ENCODE peak calls at places on chromosomes 1 and 21, in four cellular contexts. B is spleen, L is IMR-90, H is GM06990. T is an unnamed sample.

GRCh38 chr1:165143437-165144065 is 213.0 kb downstream of the LMX1A start:
- DNase-seq in L (no peak), B (no peak), H (no peak), T (no peak)

GRCh38 chr1:228465134-228465533 is 22.0 kb upstream of the RNF187 start:
- DNase-seq in B (no peak), L (no peak), H (no peak), T (no peak)

GRCh38 chr1:202237052-202237451 is 43.5 kb downstream of the LGR6 start:
- DNase-seq in B (peak), H (peak), L (peak), T (no peak)

GRCh38 chr1:162412002-162412401 is at the start of gene SH2D1B:
- DNase-seq in B (no peak), H (no peak), L (no peak), T (no peak)

GRCh38 chr1:216531308-216532239 is 108.3 kb upstream of the USH2A start:
- DNase-seq in H (no peak), B (no peak), L (peak), T (no peak)

GRCh38 chr1:50163674-50164073 is 55.0 kb downstream of the ELAVL4 start:
- DNase-seq in B (no peak), H (no peak), L (no peak), T (no peak)

GRCh38 chr1:248631354-248632041 is 3.4 kb downstream of the OR2T11 start:
- DNase-seq in L (no peak), H (no peak), B (no peak), T (no peak)

GRCh38 chr1:208207388-208208131 is 36.6 kb downstream of the PLXNA2 start:
- DNase-seq in H (no peak), B (no peak), L (peak), T (peak)

GRCh38 chr1:210681158-210681557 is 352.5 kb downstream of the HHAT start:
- DNase-seq in L (peak), H (no peak), B (no peak), T (no peak)

GRCh38 chr1:35725591-35725990 is 6.9 kb upstream of the C1orf216 start:
- DNase-seq in H (no peak), L (peak), B (no peak), T (no peak)

GRCh38 chr21:46096997-46097825 is 701 bp upstream of the COL6A2 start:
- DNase-seq in H (no peak), L (no peak), B (peak), T (no peak)

GRCh38 chr1:115837386-115837761 is 3.6 kb downstream of the NHLH2 start:
- DNase-seq in H (no peak), L (no peak), B (no peak), T (no peak)

GRCh38 chr1:43171312-43171875 is 696 bp downstream of the EBNA1BP2 start:
- DNase-seq in H (no peak), L (peak), B (no peak), T (no peak)

GRCh38 chr1:91900538-91900937 is 14.6 kb upstream of the TGFBR3 start:
- DNase-seq in B (no peak), H (no peak), L (peak), T (no peak)

GRCh38 chr1:99266731-99267130 is 2.4 kb downstream of the PLPPR4 start:
- DNase-seq in H (no peak), L (peak), B (no peak), T (no peak)

GRCh38 chr1:228370941-228371740 is 35.5 kb downstream of the TRIM11 start:
- DNase-seq in B (no peak), L (no peak), H (no peak), T (no peak)

GRCh38 chr1:205515781-205516253 is 11.3 kb downstream of the CDK18 start:
- DNase-seq in L (no peak), B (no peak), H (no peak), T (no peak)

GRCh38 chr1:243471026-243471685 is 215.3 kb downstream of the SDCCAG8 start:
- DNase-seq in H (no peak), L (no peak), B (no peak), T (no peak)

GRCh38 chr1:46070164-46070814 is 62.1 kb downstream of the PIK3R3 start:
- DNase-seq in B (no peak), L (no peak), H (no peak), T (no peak)

GRCh38 chr1:230109871-230110667 is 43.0 kb downstream of the GALNT2 start:
- DNase-seq in B (peak), L (peak), H (peak), T (no peak)

GRCh38 chr1:167428418-167428817 is 89.9 kb downstream of the CD247 start:
- DNase-seq in B (no peak), H (no peak), L (no peak), T (no peak)

GRCh38 chr1:83794384-83794783 is 204.5 kb downstream of the TTLL7 start:
- DNase-seq in H (peak), B (no peak), L (no peak), T (no peak)

GRCh38 chr1:204711103-204711946 is 25.8 kb upstream of the LRRN2 start:
- DNase-seq in L (no peak), H (no peak), B (no peak), T (no peak)

GRCh38 chr1:210104103-210104502 is 128.5 kb upstream of the SERTAD4 start:
- DNase-seq in H (no peak), L (no peak), B (no peak), T (no peak)

GRCh38 chr1:48225579-48225978 is 3.1 kb downstream of the SLC5A9 start:
- DNase-seq in H (no peak), B (no peak), L (no peak), T (no peak)

GRCh38 chr1:24364975-24365678 is 46.0 kb downstream of the GRHL3 start:
- DNase-seq in H (peak), L (peak), B (no peak), T (no peak)

GRCh38 chr1:70627910-70628309 is 216.8 kb downstream of the CTH start:
- DNase-seq in H (no peak), L (no peak), B (no peak), T (no peak)

GRCh38 chr1:56029329-56030003 is 549.9 kb downstream of the PLPP3 start:
- DNase-seq in H (peak), B (no peak), L (peak), T (no peak)

GRCh38 chr1:33181038-33181861 is 593 bp downstream of the TRIM62 start:
- DNase-seq in B (peak), H (no peak), L (peak), T (no peak)

GRCh38 chr1:116345830-116346229 is 27.2 kb upstream of the ATP1A1 start:
- DNase-seq in B (no peak), H (no peak), L (no peak), T (no peak)

GRCh38 chr1:23019094-23019850 is at the start of gene KDM1A:
- DNase-seq in B (peak), H (peak), L (peak), T (peak)

GRCh38 chr1:101781437-101781836 is 215.3 kb downstream of the OLFM3 start:
- DNase-seq in L (no peak), B (no peak), H (no peak), T (no peak)

GRCh38 chr1:6107409-6108356 is 62.0 kb downstream of the KCNAB2 start:
- DNase-seq in B (no peak), H (no peak), L (no peak), T (no peak)

GRCh38 chr1:53381790-53382401 is 54.0 kb upstream of the LRP8 start:
- DNase-seq in B (no peak), H (no peak), L (peak), T (no peak)

GRCh38 chr1:53378061-53378460 is 50.2 kb upstream of the LRP8 start:
- DNase-seq in L (no peak), B (peak), H (no peak), T (no peak)

GRCh38 chr1:53378932-53379661 is 51.2 kb upstream of the LRP8 start:
- DNase-seq in L (no peak), B (peak), H (no peak), T (no peak)

GRCh38 chr1:53379662-53380002 is 51.8 kb upstream of the LRP8 start:
- DNase-seq in H (no peak), L (no peak), B (no peak), T (no peak)

GRCh38 chr1:53380296-53380695 is 52.4 kb upstream of the LRP8 start:
- DNase-seq in L (no peak), H (no peak), B (peak), T (no peak)
- H3K4me3 ChIP-seq in L (no peak), H (no peak), B (no peak), T (no peak)

DNA sequence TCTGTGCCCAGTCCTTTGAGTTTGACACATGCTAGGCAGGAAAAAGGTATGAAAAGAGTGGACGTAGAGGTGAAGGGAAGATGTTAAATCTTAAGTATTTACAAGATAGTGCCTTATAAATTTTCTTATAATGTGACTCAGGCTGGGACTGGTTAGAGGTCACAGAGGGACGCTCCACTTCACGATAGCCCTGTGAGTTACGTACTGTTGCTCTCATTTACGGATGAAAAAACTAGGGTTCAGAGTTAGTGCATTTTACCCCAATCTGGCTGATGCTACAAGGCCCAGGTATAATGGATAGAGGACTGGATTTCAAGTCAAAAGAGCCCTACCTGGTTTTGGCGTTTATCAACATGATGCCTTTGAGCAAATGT is 1.4 kb upstream of the TUT4 start:
- DNase-seq in L (no peak), B (no peak), H (no peak), T (no peak)
- H3K4me3 ChIP-seq in L (peak), B (no peak), H (peak), T (peak)

DNA sequence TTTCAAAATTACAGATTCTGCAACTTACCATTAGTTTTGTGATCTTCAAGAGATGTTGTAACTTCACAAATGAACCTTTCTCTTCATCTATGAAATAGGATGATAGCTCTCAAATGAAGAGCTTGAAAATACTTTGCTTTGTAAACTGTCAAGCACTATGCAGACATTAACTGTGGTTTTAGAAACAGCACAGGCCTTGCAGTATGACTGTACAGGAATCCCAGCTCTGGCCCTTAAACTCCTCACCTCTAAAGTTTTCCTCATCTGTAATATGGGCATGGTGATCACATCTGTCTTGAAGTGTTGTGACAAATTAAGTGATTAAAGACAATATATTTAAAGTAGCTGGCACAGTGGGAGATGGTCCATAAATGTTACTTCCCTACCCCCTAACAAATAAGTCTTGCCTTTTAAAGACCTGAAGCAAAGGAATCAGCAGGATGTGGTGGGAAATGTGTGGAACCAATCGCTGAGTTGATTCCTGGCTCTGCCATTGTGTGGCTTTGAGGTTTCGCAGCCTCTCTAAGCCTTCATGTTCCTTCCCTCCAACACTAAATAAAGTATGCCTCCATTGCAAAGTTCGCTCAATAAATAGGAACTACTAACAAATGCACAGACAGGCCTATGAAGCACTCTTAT is 5.5 kb upstream of the PTP4A2 start:
- DNase-seq in B (no peak), H (peak), L (no peak), T (no peak)
- H3K4me3 ChIP-seq in B (no peak), H (peak), L (no peak), T (peak)

DNA sequence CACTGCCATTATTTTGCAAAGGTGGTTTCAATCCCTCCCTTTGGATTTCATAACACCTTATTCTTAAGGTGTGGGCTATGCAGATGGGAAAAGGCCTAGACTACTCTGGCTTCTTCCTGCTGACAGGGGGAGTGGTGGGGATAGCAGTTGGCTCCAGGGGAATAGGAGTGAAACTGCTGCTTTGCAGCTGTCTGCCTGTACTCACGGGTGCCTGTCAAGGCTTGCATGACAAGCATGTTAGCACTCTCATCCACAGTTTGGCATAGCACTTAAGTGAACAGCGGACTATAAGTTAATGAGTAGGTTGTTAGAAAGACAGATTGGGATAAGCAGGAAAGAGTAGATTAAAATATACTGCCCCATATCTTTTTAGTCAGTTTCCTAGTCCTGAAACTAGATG is 287.5 kb upstream of the DAB1 start:
- DNase-seq in H (no peak), L (no peak), B (no peak), T (no peak)
- H3K4me3 ChIP-seq in H (no peak), L (no peak), B (no peak), T (no peak)

DNA sequence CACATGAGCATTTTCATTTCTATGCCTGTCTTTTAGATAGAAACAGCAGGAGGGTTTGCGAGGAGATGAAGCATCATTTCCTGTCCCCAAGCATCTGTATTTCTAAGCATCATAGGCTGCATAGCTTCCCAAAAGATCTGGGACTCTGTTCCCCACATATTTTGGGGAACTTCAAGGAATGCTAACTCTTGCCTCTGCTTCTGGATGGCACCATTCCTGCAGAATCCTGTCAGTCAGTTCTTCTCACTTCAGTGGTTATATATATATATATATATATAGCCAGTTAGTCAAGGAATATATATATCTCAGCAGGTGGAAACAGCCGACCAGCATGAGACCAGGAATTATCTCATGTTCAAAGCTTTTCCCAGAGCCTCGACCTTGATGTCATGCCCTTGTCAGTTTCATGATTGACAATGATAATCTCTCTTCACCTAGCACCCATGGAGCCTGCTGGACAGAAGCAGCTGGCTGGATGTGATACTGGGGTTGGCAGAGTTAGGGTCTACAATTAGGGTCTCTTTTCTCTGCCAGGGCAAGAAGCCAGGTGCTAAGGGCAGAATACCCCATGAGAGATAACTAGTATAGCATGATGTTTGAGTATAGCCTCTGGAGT is 2.4 kb downstream of the PFKFB2 start:
- DNase-seq in B (no peak), H (no peak), L (no peak), T (no peak)
- H3K4me3 ChIP-seq in B (no peak), H (no peak), L (no peak), T (no peak)

DNA sequence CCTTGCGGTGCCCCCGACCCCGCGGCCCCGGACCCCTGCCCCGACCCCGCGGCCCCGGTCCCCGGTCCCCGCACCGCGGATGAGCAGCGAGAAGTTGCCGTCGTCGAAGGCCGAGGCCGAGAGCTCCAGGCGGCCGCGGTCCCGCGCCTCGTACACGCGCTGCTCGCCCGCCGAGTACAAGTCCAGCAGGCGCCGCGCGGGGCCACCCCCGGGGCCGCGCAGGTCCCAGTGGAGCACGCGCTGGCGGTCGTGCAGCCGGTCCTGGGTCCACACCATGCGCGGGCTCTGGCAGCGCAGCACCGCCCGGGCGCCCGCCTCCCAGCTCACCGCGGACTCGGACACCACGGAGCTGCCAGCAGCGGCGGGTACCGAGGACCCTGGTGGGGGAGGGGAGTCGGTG is 3.0 kb downstream of the MXRA8 start:
- DNase-seq in L (peak), B (no peak), H (no peak), T (no peak)
- H3K4me3 ChIP-seq in L (peak), B (no peak), H (no peak), T (peak)

GRCh38 chr1:14599787-14600186 is 1.3 kb downstream of the KAZN start:
- DNase-seq in H (peak), B (no peak), L (no peak), T (no peak)
- H3K4me3 ChIP-seq in H (peak), B (peak), L (peak), T (no peak)

DNA sequence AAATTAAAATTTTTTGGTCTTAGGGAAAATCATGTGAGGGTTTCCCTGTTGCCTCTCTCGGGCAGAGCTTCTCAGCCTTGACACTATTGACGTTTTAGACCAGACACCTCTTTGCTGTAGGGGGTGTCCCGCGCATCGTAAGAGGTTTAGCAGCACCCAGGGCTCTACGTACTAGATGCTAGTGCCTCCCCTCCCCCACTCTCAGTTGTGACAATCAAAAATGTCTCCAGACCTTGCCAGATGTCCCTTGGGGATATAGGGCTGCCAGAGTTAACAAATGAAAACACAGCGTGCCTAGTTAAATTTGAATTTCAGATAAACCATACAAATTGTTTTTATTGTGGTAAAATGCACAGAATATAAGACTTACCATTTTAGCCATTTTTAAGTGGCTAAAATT is 293.3 kb downstream of the DISC1 start:
- DNase-seq in H (no peak), L (no peak), B (no peak), T (no peak)
- H3K4me3 ChIP-seq in H (no peak), L (no peak), B (no peak), T (peak)

GRCh38 chr21:33028759-33029511 is 3.2 kb downstream of the OLIG2 start:
- DNase-seq in H (no peak), B (no peak), L (peak), T (no peak)
- H3K4me3 ChIP-seq in H (no peak), B (no peak), L (no peak), T (peak)